ENCODE peak calls at places on chromosomes 3 and 15, in four cellular contexts. H is ovary, Q is HL-60, I is caudate nucleus. N is an unnamed sample.

GRCh38 chr3:10703875-10704274 is 112.2 kb upstream of the SLC6A11 start:
- DNase-seq in I (no peak), H (no peak), Q (no peak), N (no peak)

GRCh38 chr3:52456169-52456799 is 880 bp downstream of the NISCH start:
- DNase-seq in Q (no peak), I (no peak), H (no peak), N (peak)

GRCh38 chr15:99019558-99020540 is 12.3 kb upstream of the PGPEP1L start:
- DNase-seq in I (no peak), Q (no peak), H (no peak), N (no peak)

GRCh38 chr15:53114960-53115359 is 324.8 kb upstream of the ONECUT1 start:
- DNase-seq in Q (no peak), I (no peak), H (no peak), N (no peak)

GRCh38 chr3:152260529-152260928 is 8.2 kb upstream of the MBNL1 start:
- DNase-seq in I (no peak), Q (no peak), H (no peak), N (no peak)

GRCh38 chr15:100116416-100117190 is 225.2 kb downstream of the ADAMTS17 start:
- DNase-seq in Q (no peak), H (peak), I (no peak), N (peak)

GRCh38 chr15:34644851-34645250 is 61.4 kb upstream of the GOLGA8B start:
- DNase-seq in H (no peak), I (no peak), Q (no peak), N (no peak)

GRCh38 chr3:72520690-72521308 is 327.4 kb downstream of the SHQ1 start:
- DNase-seq in Q (no peak), I (no peak), H (no peak), N (no peak)

GRCh38 chr3:168467085-168467714 is 371.5 kb upstream of the GOLIM4 start:
- DNase-seq in I (no peak), H (no peak), Q (no peak), N (no peak)

GRCh38 chr3:33385423-33385822 is 54.8 kb downstream of the UBP1 start:
- DNase-seq in Q (no peak), H (no peak), I (no peak), N (no peak)

GRCh38 chr3:188432826-188433525 is 279.0 kb downstream of the LPP start:
- DNase-seq in H (no peak), Q (peak), I (no peak), N (no peak)

N was measured in sigmoid colon.